ENCODE peak calls at places on chromosomes 6 and 20, in six cellular contexts. One of them, this sample, is unnamed.
A peak's percentile ranks its signal among the peaks of the same experiment; 100 is the strongest.

GRCh38 chr6:119483936-119484335 is 134.4 kb upstream of the MAN1A1 start:
- DNase-seq in thoracic aorta: no peak
- DNase-seq in heart right ventricle: no peak
- DNase-seq in fibroblast of lung: no peak
- DNase-seq in esophagus squamous epithelium: no peak
- DNase-seq in heart left ventricle: no peak
- DNase-seq in this sample: no peak

GRCh38 chr6:169893624-169894023 is 142.2 kb downstream of the ERMARD start:
- DNase-seq in thoracic aorta: no peak
- DNase-seq in heart right ventricle: no peak
- DNase-seq in fibroblast of lung: no peak
- DNase-seq in esophagus squamous epithelium: no peak
- DNase-seq in heart left ventricle: no peak
- DNase-seq in this sample: no peak

GRCh38 chr20:57389695-57390603 is 1.2 kb upstream of the RBM38 start:
- DNase-seq in thoracic aorta: no peak
- DNase-seq in heart right ventricle: no peak
- DNase-seq in fibroblast of lung: no peak
- DNase-seq in esophagus squamous epithelium: no peak
- DNase-seq in heart left ventricle: peak; percentile 68
- DNase-seq in this sample: no peak

GRCh38 chr6:170162011-170162770 is 128.7 kb downstream of the DLL1 start:
- DNase-seq in thoracic aorta: no peak
- DNase-seq in heart right ventricle: no peak
- DNase-seq in fibroblast of lung: no peak
- DNase-seq in esophagus squamous epithelium: no peak
- DNase-seq in heart left ventricle: no peak
- DNase-seq in this sample: no peak

GRCh38 chr20:20624914-20625313 is 87.5 kb downstream of the RALGAPA2 start:
- DNase-seq in thoracic aorta: no peak
- DNase-seq in heart right ventricle: no peak
- DNase-seq in fibroblast of lung: no peak
- DNase-seq in esophagus squamous epithelium: no peak
- DNase-seq in heart left ventricle: no peak
- DNase-seq in this sample: no peak

GRCh38 chr20:33769032-33769431 is 37.2 kb downstream of the ZNF341 start:
- DNase-seq in thoracic aorta: no peak
- DNase-seq in heart right ventricle: no peak
- DNase-seq in fibroblast of lung: no peak
- DNase-seq in esophagus squamous epithelium: no peak
- DNase-seq in heart left ventricle: no peak
- DNase-seq in this sample: no peak

GRCh38 chr20:25376886-25377285 is 13.7 kb downstream of the ABHD12 start:
- DNase-seq in thoracic aorta: no peak
- DNase-seq in heart right ventricle: no peak
- DNase-seq in fibroblast of lung: no peak
- DNase-seq in esophagus squamous epithelium: no peak
- DNase-seq in heart left ventricle: no peak
- DNase-seq in this sample: no peak

GRCh38 chr6:73074175-73074574 is 151.1 kb downstream of the KHDC1L start:
- DNase-seq in thoracic aorta: no peak
- DNase-seq in heart right ventricle: no peak
- DNase-seq in fibroblast of lung: peak; percentile 91
- DNase-seq in esophagus squamous epithelium: no peak
- DNase-seq in heart left ventricle: no peak
- DNase-seq in this sample: no peak

GRCh38 chr6:97322811-97323210 is 39.8 kb upstream of the MMS22L start:
- DNase-seq in thoracic aorta: no peak
- DNase-seq in heart right ventricle: no peak
- DNase-seq in fibroblast of lung: peak; percentile 82
- DNase-seq in esophagus squamous epithelium: no peak
- DNase-seq in heart left ventricle: no peak
- DNase-seq in this sample: no peak

GRCh38 chr6:57190140-57190539 is 18.0 kb downstream of the BAG2 start:
- DNase-seq in thoracic aorta: no peak
- DNase-seq in heart right ventricle: no peak
- DNase-seq in fibroblast of lung: peak; percentile 28
- DNase-seq in esophagus squamous epithelium: no peak
- DNase-seq in heart left ventricle: no peak
- DNase-seq in this sample: peak; percentile 14

GRCh38 chr6:83615025-83615999 is 93.6 kb downstream of the SNAP91 start:
- DNase-seq in thoracic aorta: no peak
- DNase-seq in heart right ventricle: no peak
- DNase-seq in fibroblast of lung: peak; percentile 28
- DNase-seq in esophagus squamous epithelium: no peak
- DNase-seq in heart left ventricle: no peak
- DNase-seq in this sample: no peak

GRCh38 chr6:74222768-74223321 is 526.8 kb downstream of the CD109 start:
- DNase-seq in thoracic aorta: no peak
- DNase-seq in heart right ventricle: no peak
- DNase-seq in fibroblast of lung: peak; percentile 25
- DNase-seq in esophagus squamous epithelium: no peak
- DNase-seq in heart left ventricle: no peak
- DNase-seq in this sample: no peak

GRCh38 chr20:8842525-8842924 is 226.4 kb upstream of the PLCB4 start:
- DNase-seq in thoracic aorta: no peak
- DNase-seq in heart right ventricle: no peak
- DNase-seq in fibroblast of lung: no peak
- DNase-seq in esophagus squamous epithelium: no peak
- DNase-seq in heart left ventricle: no peak
- DNase-seq in this sample: no peak

GRCh38 chr20:829531-829930 is 4.0 kb upstream of the FAM110A start:
- DNase-seq in thoracic aorta: no peak
- DNase-seq in heart right ventricle: no peak
- DNase-seq in fibroblast of lung: peak; percentile 42
- DNase-seq in esophagus squamous epithelium: no peak
- DNase-seq in heart left ventricle: no peak
- DNase-seq in this sample: no peak

GRCh38 chr6:63589955-63590411 is 17.7 kb downstream of the LOC128125822 start:
- DNase-seq in thoracic aorta: no peak
- DNase-seq in heart right ventricle: no peak
- DNase-seq in fibroblast of lung: no peak
- DNase-seq in esophagus squamous epithelium: no peak
- DNase-seq in heart left ventricle: no peak
- DNase-seq in this sample: no peak

GRCh38 chr6:52574709-52575489 is 2.0 kb downstream of the TRAM2 start:
- DNase-seq in thoracic aorta: no peak
- DNase-seq in heart right ventricle: peak; percentile 32
- DNase-seq in fibroblast of lung: peak; percentile 67
- DNase-seq in esophagus squamous epithelium: no peak
- DNase-seq in heart left ventricle: no peak
- DNase-seq in this sample: peak; percentile 62

GRCh38 chr6:108714012-108714773 is 134.0 kb upstream of the ARMC2 start:
- DNase-seq in thoracic aorta: no peak
- DNase-seq in heart right ventricle: peak; percentile 43
- DNase-seq in fibroblast of lung: peak; percentile 56
- DNase-seq in esophagus squamous epithelium: no peak
- DNase-seq in heart left ventricle: no peak
- DNase-seq in this sample: no peak

GRCh38 chr6:99492137-99492536 is 23.1 kb downstream of the USP45 start:
- DNase-seq in thoracic aorta: no peak
- DNase-seq in heart right ventricle: no peak
- DNase-seq in fibroblast of lung: no peak
- DNase-seq in esophagus squamous epithelium: no peak
- DNase-seq in heart left ventricle: no peak
- DNase-seq in this sample: no peak

GRCh38 chr6:137227872-137228302 is 8.7 kb upstream of the IFNGR1 start:
- DNase-seq in thoracic aorta: no peak
- DNase-seq in heart right ventricle: no peak
- DNase-seq in fibroblast of lung: no peak
- DNase-seq in esophagus squamous epithelium: no peak
- DNase-seq in heart left ventricle: no peak
- DNase-seq in this sample: no peak

GRCh38 chr6:154709621-154710020 is 23.6 kb upstream of the SCAF8 start:
- DNase-seq in thoracic aorta: no peak
- DNase-seq in heart right ventricle: no peak
- DNase-seq in fibroblast of lung: no peak
- DNase-seq in esophagus squamous epithelium: no peak
- DNase-seq in heart left ventricle: no peak
- DNase-seq in this sample: no peak

GRCh38 chr20:19015326-19015725 is 197.1 kb upstream of the SLC24A3 start:
- DNase-seq in thoracic aorta: no peak
- DNase-seq in heart right ventricle: no peak
- DNase-seq in fibroblast of lung: no peak
- DNase-seq in esophagus squamous epithelium: no peak
- DNase-seq in heart left ventricle: no peak
- DNase-seq in this sample: no peak

GRCh38 chr6:111872521-111873177 is 603 bp downstream of the FYN start:
- DNase-seq in thoracic aorta: no peak
- DNase-seq in heart right ventricle: no peak
- DNase-seq in fibroblast of lung: peak; percentile 25
- DNase-seq in esophagus squamous epithelium: no peak
- DNase-seq in heart left ventricle: peak; percentile 75
- DNase-seq in this sample: peak; percentile 56
- H3K4me3 ChIP-seq in thoracic aorta: peak overlapping the region; percentile 80
- H3K4me3 ChIP-seq in heart right ventricle: peak overlapping the region; percentile 84
- H3K4me3 ChIP-seq in fibroblast of lung: peak overlapping the region; percentile 55
- H3K4me3 ChIP-seq in esophagus squamous epithelium: peak overlapping the region; percentile 86
- H3K4me3 ChIP-seq in heart left ventricle: peak overlapping the region; percentile 84
- H3K4me3 ChIP-seq in this sample: peak overlapping the region; percentile 89

DNA sequence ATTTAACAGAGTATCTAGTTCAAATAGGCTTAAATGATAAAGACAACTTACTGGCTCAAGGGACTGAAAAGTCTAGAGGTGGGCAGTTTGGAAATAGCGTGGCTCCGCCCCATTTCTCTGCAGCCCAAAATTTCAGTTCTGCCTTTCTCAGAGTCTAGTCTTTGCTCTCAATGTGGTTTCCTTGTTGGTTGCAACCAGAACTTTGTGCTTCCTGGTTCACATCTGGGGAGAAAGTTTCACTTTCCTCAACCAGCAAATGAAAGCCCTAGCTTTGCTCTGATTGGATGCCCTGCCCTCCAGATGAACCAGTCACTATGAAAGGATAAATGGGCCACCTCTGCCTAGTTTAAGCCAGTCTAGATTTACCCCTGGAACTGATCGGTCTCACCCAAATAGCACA is 14.9 kb downstream of the SYCP2L start:
- DNase-seq in thoracic aorta: no peak
- DNase-seq in heart right ventricle: no peak
- DNase-seq in fibroblast of lung: no peak
- DNase-seq in esophagus squamous epithelium: no peak
- DNase-seq in heart left ventricle: no peak
- DNase-seq in this sample: no peak
- H3K27ac ChIP-seq in thoracic aorta: no peak overlapping the region
- H3K27ac ChIP-seq in heart right ventricle: no peak overlapping the region
- H3K27ac ChIP-seq in fibroblast of lung: no peak overlapping the region
- H3K27ac ChIP-seq in esophagus squamous epithelium: no peak overlapping the region
- H3K27ac ChIP-seq in heart left ventricle: no peak overlapping the region
- H3K27ac ChIP-seq in this sample: no peak overlapping the region

GRCh38 chr6:40183902-40184301 is 249.6 kb upstream of the MOCS1 start:
- DNase-seq in thoracic aorta: no peak
- DNase-seq in heart right ventricle: no peak
- DNase-seq in fibroblast of lung: no peak
- DNase-seq in esophagus squamous epithelium: no peak
- DNase-seq in heart left ventricle: no peak
- DNase-seq in this sample: no peak
- H3K4me3 ChIP-seq in thoracic aorta: no peak overlapping the region
- H3K4me3 ChIP-seq in heart right ventricle: no peak overlapping the region
- H3K4me3 ChIP-seq in fibroblast of lung: no peak overlapping the region
- H3K4me3 ChIP-seq in esophagus squamous epithelium: no peak overlapping the region
- H3K4me3 ChIP-seq in heart left ventricle: no peak overlapping the region
- H3K4me3 ChIP-seq in this sample: no peak overlapping the region

DNA sequence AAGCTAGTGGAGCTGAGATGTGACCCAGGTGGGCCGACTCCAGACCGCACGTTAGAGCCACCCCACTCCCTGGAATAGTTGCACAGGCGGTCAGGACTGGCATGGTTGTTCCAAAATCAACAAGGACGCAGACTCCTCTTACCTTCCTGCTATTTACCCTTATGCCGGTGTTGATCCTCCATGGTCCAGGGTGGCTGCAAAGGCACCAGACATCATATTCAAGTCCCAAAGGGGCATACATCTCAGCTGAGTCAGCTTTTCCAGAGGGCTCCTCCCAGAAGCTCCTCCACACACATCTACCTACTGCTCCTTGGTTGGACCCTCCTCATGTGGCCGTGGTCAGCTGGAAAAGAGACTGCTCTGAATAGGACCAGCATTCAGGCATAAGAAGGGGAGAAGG is 112.2 kb downstream of the SYCP2 start:
- DNase-seq in thoracic aorta: no peak
- DNase-seq in heart right ventricle: no peak
- DNase-seq in fibroblast of lung: no peak
- DNase-seq in esophagus squamous epithelium: no peak
- DNase-seq in heart left ventricle: no peak
- DNase-seq in this sample: no peak
- H3K27ac ChIP-seq in thoracic aorta: no peak overlapping the region
- H3K27ac ChIP-seq in heart right ventricle: no peak overlapping the region
- H3K27ac ChIP-seq in fibroblast of lung: no peak overlapping the region
- H3K27ac ChIP-seq in esophagus squamous epithelium: no peak overlapping the region
- H3K27ac ChIP-seq in heart left ventricle: no peak overlapping the region
- H3K27ac ChIP-seq in this sample: no peak overlapping the region

GRCh38 chr6:51464956-51465355 is 622.5 kb downstream of the PKHD1 start:
- DNase-seq in thoracic aorta: no peak
- DNase-seq in heart right ventricle: no peak
- DNase-seq in fibroblast of lung: no peak
- DNase-seq in esophagus squamous epithelium: no peak
- DNase-seq in heart left ventricle: no peak
- DNase-seq in this sample: no peak
- H3K4me3 ChIP-seq in thoracic aorta: no peak overlapping the region
- H3K4me3 ChIP-seq in heart right ventricle: no peak overlapping the region
- H3K4me3 ChIP-seq in fibroblast of lung: no peak overlapping the region
- H3K4me3 ChIP-seq in esophagus squamous epithelium: no peak overlapping the region
- H3K4me3 ChIP-seq in heart left ventricle: no peak overlapping the region
- H3K4me3 ChIP-seq in this sample: no peak overlapping the region

DNA sequence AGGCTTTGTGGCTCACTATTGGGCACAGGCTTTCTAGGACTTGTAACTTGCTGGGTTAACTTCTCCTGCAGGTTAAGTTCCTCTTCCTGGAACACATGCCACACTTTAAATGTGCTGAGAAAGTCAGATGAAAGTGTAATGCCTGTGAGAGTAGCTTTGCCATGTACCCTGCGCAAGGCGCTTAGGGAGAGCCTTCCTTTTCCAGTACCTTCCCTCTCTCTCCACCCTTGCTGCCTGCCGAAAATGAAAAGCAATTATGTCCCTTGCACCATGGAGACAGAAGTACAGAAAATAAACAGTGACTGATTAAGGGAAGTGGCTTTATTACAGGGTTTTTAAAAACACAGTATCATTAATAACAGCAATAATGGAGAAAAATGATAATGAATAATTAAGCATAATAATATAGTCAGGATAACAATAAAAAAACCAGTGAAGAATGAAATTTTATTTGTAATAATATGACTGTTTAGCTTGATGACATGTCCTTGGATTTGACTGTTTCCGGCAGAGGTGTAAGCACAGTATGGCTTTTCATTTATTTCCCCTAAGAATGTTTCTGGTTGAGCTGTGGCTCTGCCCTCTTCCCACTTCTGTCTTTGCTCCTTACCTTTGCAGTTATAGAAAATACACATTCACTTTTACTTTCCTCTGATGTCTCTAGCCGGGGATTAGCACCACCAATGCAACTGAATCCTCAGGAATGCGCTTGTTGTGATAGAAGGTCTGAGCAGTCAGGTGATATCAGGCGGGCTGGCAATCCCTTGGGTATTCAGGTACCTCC is 472.3 kb upstream of the CITED2 start:
- DNase-seq in thoracic aorta: no peak
- DNase-seq in heart right ventricle: peak; percentile 27
- DNase-seq in fibroblast of lung: no peak
- DNase-seq in esophagus squamous epithelium: no peak
- DNase-seq in heart left ventricle: no peak
- DNase-seq in this sample: no peak
- H3K27ac ChIP-seq in thoracic aorta: no peak overlapping the region
- H3K27ac ChIP-seq in heart right ventricle: no peak overlapping the region
- H3K27ac ChIP-seq in fibroblast of lung: no peak overlapping the region
- H3K27ac ChIP-seq in esophagus squamous epithelium: no peak overlapping the region
- H3K27ac ChIP-seq in heart left ventricle: peak overlapping the region; percentile 14
- H3K27ac ChIP-seq in this sample: no peak overlapping the region

This sample was measured in naive thymus-derived CD4-positive, alpha-beta T cell.